ENCODE peak calls at places on chromosome 4, in ten cellular contexts. Z is A549, G is Karpas-422, V is stomach, E is body of pancreas, D is OCI-LY7, X is GM23248, P is endodermal cell, B is K562, K is right cardiac atrium. C is an unnamed sample.
A peak's percentile ranks its signal among the peaks of the same experiment; 100 is the strongest.

GRCh38 chr4:99808260-99808857 is 8.3 kb upstream of the DAPP1 start:
- DNase-seq in X (peak; percentile 59), B (peak; percentile 61), G (peak; percentile 92), V (peak; percentile 71), D (peak; percentile 82), K (peak; percentile 65), P (peak; percentile 93), E (peak; percentile 70), Z (peak; percentile 59), C (peak; percentile 76)

GRCh38 chr4:113851816-113852215 is 90.3 kb upstream of the CAMK2D start:
- DNase-seq in V (no peak), Z (no peak), X (no peak), P (no peak), E (no peak), D (no peak), K (no peak), G (no peak), B (no peak), C (no peak)

GRCh38 chr4:74109894-74110605 is 11.1 kb upstream of the CXCL2 start:
- DNase-seq in P (no peak), Z (peak; percentile 89), D (no peak), K (no peak), B (no peak), V (no peak), G (no peak), X (peak; percentile 97), E (peak; percentile 56), C (peak; percentile 7)

GRCh38 chr4:168569066-168569908 is 72.4 kb downstream of the PALLD start:
- DNase-seq in B (peak; percentile 34), D (no peak), V (peak; percentile 61), P (peak; percentile 67), G (no peak), Z (peak; percentile 68), X (peak; percentile 68), K (no peak), E (peak; percentile 62), C (peak; percentile 90)

GRCh38 chr4:13543091-13543581 is 1.2 kb downstream of the NKX3-2 start:
- DNase-seq in V (no peak), K (no peak), B (no peak), E (no peak), P (peak; percentile 77), G (no peak), Z (no peak), X (no peak), D (no peak), C (no peak)

GRCh38 chr4:83065268-83065667 is 30.3 kb downstream of the COPS4 start:
- DNase-seq in E (no peak), Z (no peak), P (no peak), G (no peak), D (no peak), X (no peak), V (no peak), B (no peak), K (no peak), C (no peak)

GRCh38 chr4:1640110-1640509 is 44.0 kb downstream of the FAM53A start:
- DNase-seq in D (no peak), E (no peak), K (peak; percentile 36), X (no peak), G (no peak), B (no peak), Z (no peak), P (no peak), V (no peak), C (peak; percentile 3)

GRCh38 chr4:138535316-138535715 is 293.2 kb upstream of the SLC7A11 start:
- DNase-seq in X (no peak), B (no peak), E (no peak), Z (no peak), D (no peak), V (no peak), P (no peak), K (no peak), G (no peak), C (no peak)

GRCh38 chr4:113686950-113687718 is 74.4 kb downstream of the CAMK2D start:
- DNase-seq in P (no peak), X (peak; percentile 17), D (no peak), Z (no peak), B (no peak), E (no peak), V (no peak), G (no peak), K (no peak), C (peak; percentile 44)

GRCh38 chr4:109298279-109299010 is 4.0 kb downstream of the COL25A1 start:
- DNase-seq in B (peak; percentile 24), P (no peak), Z (peak; percentile 16), G (peak; percentile 57), E (peak; percentile 21), X (peak; percentile 23), D (peak; percentile 13), K (no peak), V (no peak), C (peak; percentile 27)

GRCh38 chr4:149708513-149709175 is 107.0 kb downstream of the IQCM start:
- DNase-seq in E (no peak), D (no peak), X (peak; percentile 71), V (no peak), P (no peak), B (no peak), G (no peak), Z (no peak), K (no peak), C (peak; percentile 22)

GRCh38 chr4:54004463-54004862 is 59.9 kb downstream of the CHIC2 start:
- DNase-seq in K (no peak), X (peak; percentile 19), V (no peak), B (no peak), P (no peak), E (no peak), D (no peak), Z (no peak), G (no peak), C (no peak)

GRCh38 chr4:32340591-32340990 is 1620.4 kb downstream of the PCDH7 start:
- DNase-seq in P (no peak), D (peak; percentile 4), G (no peak), B (no peak), V (no peak), K (no peak), Z (no peak), E (no peak), X (no peak), C (no peak)

DNA sequence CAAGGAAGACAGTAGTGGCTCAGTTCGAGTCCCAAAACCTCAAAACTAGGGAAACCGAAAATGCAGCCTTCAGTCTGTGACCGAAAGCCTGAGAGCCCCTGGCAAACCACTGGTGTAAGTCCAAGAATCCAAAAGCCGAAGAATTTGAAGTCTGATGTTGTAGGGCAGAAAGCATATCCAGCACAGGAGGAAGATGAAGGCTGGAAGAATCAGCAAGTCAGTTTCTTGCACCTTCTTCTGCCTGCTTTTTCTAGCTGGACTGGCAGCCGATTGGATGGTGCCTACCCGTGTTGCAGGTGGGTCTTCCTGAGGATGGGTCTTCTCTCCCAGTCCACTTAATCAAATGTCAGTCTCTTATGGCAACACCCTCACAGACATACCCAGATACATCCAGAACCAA is 95.0 kb downstream of the STK32B start:
- DNase-seq in B (no peak), P (peak; percentile 26), Z (no peak), G (no peak), K (no peak), X (no peak), E (no peak), V (no peak), D (no peak), C (no peak)
- H3K4me3 ChIP-seq in B (no peak overlapping the region), P (no peak overlapping the region), Z (no peak overlapping the region), G (no peak overlapping the region), K (no peak overlapping the region), X (no peak overlapping the region), E (no peak overlapping the region), V (no peak overlapping the region), D (no peak overlapping the region), C (no peak overlapping the region)

DNA sequence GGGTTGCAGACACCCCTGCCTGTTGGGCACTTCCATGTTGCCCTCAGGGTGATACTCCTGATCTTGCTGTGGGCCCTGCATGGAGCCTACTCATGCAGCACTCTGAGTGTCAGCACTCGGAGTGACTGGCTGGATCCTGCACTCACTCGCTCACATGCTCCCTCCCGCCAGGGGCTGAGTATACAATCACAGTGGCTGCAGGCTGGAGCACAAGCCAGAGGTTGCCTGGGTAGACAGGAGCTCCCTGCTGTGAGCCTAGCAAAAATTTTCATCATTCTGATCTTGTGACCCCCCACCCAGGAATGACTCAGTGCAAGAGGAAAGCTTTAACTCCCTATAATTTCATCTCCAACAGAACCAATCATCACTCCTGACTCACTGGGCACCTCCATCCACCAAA is 1180.7 kb upstream of the PABPC4L start:
- DNase-seq in P (peak; percentile 47), D (no peak), Z (peak; percentile 3), G (no peak), K (no peak), E (no peak), V (no peak), B (no peak), X (no peak), C (no peak)
- H3K27ac ChIP-seq in P (no peak overlapping the region), D (no peak overlapping the region), Z (no peak overlapping the region), G (no peak overlapping the region), K (no peak overlapping the region), E (no peak overlapping the region), V (no peak overlapping the region), B (no peak overlapping the region), X (no peak overlapping the region), C (no peak overlapping the region)

GRCh38 chr4:47485047-47485692 is at the start of gene ATP10D:
- DNase-seq in D (peak; percentile 88), V (peak; percentile 96), G (peak; percentile 95), P (peak; percentile 97), Z (peak; percentile 88), X (peak; percentile 96), B (peak; percentile 56), K (peak; percentile 99), E (peak; percentile 95), C (peak; percentile 91)

GRCh38 chr4:47483722-47484121 is 1.4 kb upstream of the ATP10D start:
- DNase-seq in E (no peak), B (no peak), V (no peak), X (peak; percentile 58), Z (no peak), G (peak; percentile 86), D (peak; percentile 44), K (no peak), P (no peak), C (no peak)

GRCh38 chr4:47484169-47484568 is 906 bp upstream of the ATP10D start:
- DNase-seq in Z (no peak), G (peak; percentile 78), E (no peak), X (no peak), V (no peak), D (no peak), B (no peak), P (no peak), K (no peak), C (no peak)

GRCh38 chr4:47478799-47479198 is 6.3 kb upstream of the ATP10D start:
- DNase-seq in X (no peak), B (no peak), Z (no peak), V (no peak), G (no peak), E (no peak), P (no peak), D (no peak), K (no peak), C (peak; percentile 29)

GRCh38 chr4:47482326-47482725 is 2.7 kb upstream of the ATP10D start:
- DNase-seq in G (no peak), V (no peak), P (no peak), K (no peak), D (no peak), Z (no peak), X (peak; percentile 82), B (no peak), E (no peak), C (no peak)
- H3K4me3 ChIP-seq in G (peak overlapping the region; percentile 42), V (no peak overlapping the region), P (no peak overlapping the region), K (no peak overlapping the region), D (no peak overlapping the region), Z (no peak overlapping the region), X (no peak overlapping the region), B (no peak overlapping the region), E (no peak overlapping the region), C (no peak overlapping the region)

DNA sequence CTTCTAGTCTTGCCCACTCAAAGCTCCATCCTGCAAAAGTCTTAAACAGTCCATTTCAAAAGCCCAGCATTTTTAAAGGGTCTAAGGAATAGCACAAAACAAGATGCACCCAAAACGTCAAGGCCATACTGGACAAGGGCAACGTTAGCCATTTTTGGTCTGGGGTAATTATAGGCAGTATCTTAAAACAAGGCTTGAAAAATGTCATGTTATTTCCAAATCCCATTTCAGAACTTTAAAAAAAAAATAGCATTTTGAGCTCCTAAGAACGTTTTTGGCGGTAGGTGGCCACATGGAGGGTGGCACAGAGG is 584 bp upstream of the TMEM165 start:
- DNase-seq in E (no peak), X (no peak), D (no peak), Z (no peak), V (no peak), B (no peak), K (no peak), P (no peak), G (no peak), C (no peak)
- H3K27ac ChIP-seq in E (peak overlapping the region; percentile 100), X (peak overlapping the region; percentile 84), D (peak overlapping the region; percentile 81), Z (peak overlapping the region; percentile 99), V (peak overlapping the region; percentile 99), B (peak overlapping the region; percentile 90), K (peak overlapping the region; percentile 96), P (peak overlapping the region; percentile 38), G (peak overlapping the region; percentile 51), C (peak overlapping the region; percentile 99)